ENCODE peak calls at places on chromosomes 4 and X, in four cellular contexts. One of them, this sample, is unnamed.

GRCh38 chr4:183186803-183187202 is 87.7 kb downstream of the WWC2 start:
- DNase-seq in mammary epithelial cell: no peak
- DNase-seq in stomach: no peak
- DNase-seq in GM06990: no peak
- DNase-seq in this sample: no peak

GRCh38 chr4:87038837-87039715 is 104.3 kb downstream of the AFF1 start:
- DNase-seq in mammary epithelial cell: peak; percentile 89
- DNase-seq in stomach: peak; percentile 32
- DNase-seq in GM06990: peak; percentile 23
- DNase-seq in this sample: peak; percentile 83

GRCh38 chr4:107780665-107781064 is 44.1 kb upstream of the SGMS2 start:
- DNase-seq in mammary epithelial cell: peak; percentile 10
- DNase-seq in stomach: no peak
- DNase-seq in GM06990: no peak
- DNase-seq in this sample: no peak

GRCh38 chrX:135411893-135412292 is 9.9 kb upstream of the SMIM10L2A start:
- DNase-seq in mammary epithelial cell: peak; percentile 44
- DNase-seq in stomach: no peak
- DNase-seq in GM06990: no peak
- DNase-seq in this sample: peak; percentile 20

GRCh38 chr4:138053601-138054322 is 188.4 kb downstream of the SLC7A11 start:
- DNase-seq in mammary epithelial cell: peak; percentile 85
- DNase-seq in stomach: no peak
- DNase-seq in GM06990: no peak
- DNase-seq in this sample: peak; percentile 88

GRCh38 chr4:39521253-39521908 is 5.9 kb downstream of the UGDH start:
- DNase-seq in mammary epithelial cell: no peak
- DNase-seq in stomach: no peak
- DNase-seq in GM06990: no peak
- DNase-seq in this sample: no peak

GRCh38 chrX:69503228-69503834 is 795 bp upstream of the NALF2 start:
- DNase-seq in mammary epithelial cell: no peak
- DNase-seq in stomach: no peak
- DNase-seq in GM06990: no peak
- DNase-seq in this sample: no peak

GRCh38 chr4:78059524-78059889 is 2.4 kb downstream of the FRAS1 start:
- DNase-seq in mammary epithelial cell: peak; percentile 68
- DNase-seq in stomach: peak; percentile 54
- DNase-seq in GM06990: no peak
- DNase-seq in this sample: peak; percentile 92

GRCh38 chr4:59612235-59612634 is 1587.9 kb upstream of the ADGRL3 start:
- DNase-seq in mammary epithelial cell: peak; percentile 58
- DNase-seq in stomach: no peak
- DNase-seq in GM06990: no peak
- DNase-seq in this sample: peak; percentile 87

GRCh38 chr4:118869808-118870342 is 18.8 kb upstream of the SYNPO2 start:
- DNase-seq in mammary epithelial cell: peak; percentile 64
- DNase-seq in stomach: no peak
- DNase-seq in GM06990: no peak
- DNase-seq in this sample: no peak

GRCh38 chr4:165384186-165384585 is 5.4 kb downstream of the CPE start:
- DNase-seq in mammary epithelial cell: no peak
- DNase-seq in stomach: no peak
- DNase-seq in GM06990: no peak
- DNase-seq in this sample: no peak

GRCh38 chrX:19747672-19748610 is 139.5 kb downstream of the SH3KBP1 start:
- DNase-seq in mammary epithelial cell: no peak
- DNase-seq in stomach: no peak
- DNase-seq in GM06990: peak; percentile 75
- DNase-seq in this sample: no peak

GRCh38 chr4:17613761-17614415 is 553 bp upstream of the MED28 start:
- DNase-seq in mammary epithelial cell: peak; percentile 70
- DNase-seq in stomach: no peak
- DNase-seq in GM06990: peak; percentile 32
- DNase-seq in this sample: peak; percentile 2

GRCh38 chrX:53312946-53313745 is 31.8 kb upstream of the IQSEC2 start:
- DNase-seq in mammary epithelial cell: peak; percentile 44
- DNase-seq in stomach: peak; percentile 78
- DNase-seq in GM06990: no peak
- DNase-seq in this sample: peak; percentile 73

GRCh38 chr4:105058177-105058812 is 88.4 kb upstream of the TET2 start:
- DNase-seq in mammary epithelial cell: peak; percentile 87
- DNase-seq in stomach: no peak
- DNase-seq in GM06990: peak; percentile 64
- DNase-seq in this sample: peak; percentile 56

GRCh38 chr4:112145326-112145819 is at the start of gene FAM241A:
- DNase-seq in mammary epithelial cell: peak; percentile 79
- DNase-seq in stomach: peak; percentile 89
- DNase-seq in GM06990: peak; percentile 88
- DNase-seq in this sample: peak; percentile 83

GRCh38 chr4:170025523-170026252 is 507 bp downstream of the MFAP3L start:
- DNase-seq in mammary epithelial cell: no peak
- DNase-seq in stomach: no peak
- DNase-seq in GM06990: no peak
- DNase-seq in this sample: no peak

GRCh38 chr4:170027181-170027829 is 1.1 kb upstream of the MFAP3L start:
- DNase-seq in mammary epithelial cell: peak; percentile 96
- DNase-seq in stomach: peak; percentile 93
- DNase-seq in GM06990: peak; percentile 87
- DNase-seq in this sample: peak; percentile 96

GRCh38 chr4:170022211-170022610 is 4.0 kb downstream of the MFAP3L start:
- DNase-seq in mammary epithelial cell: no peak
- DNase-seq in stomach: no peak
- DNase-seq in GM06990: no peak
- DNase-seq in this sample: no peak

GRCh38 chr4:170030121-170030520 is 3.9 kb upstream of the MFAP3L start:
- DNase-seq in mammary epithelial cell: peak; percentile 42
- DNase-seq in stomach: no peak
- DNase-seq in GM06990: no peak
- DNase-seq in this sample: no peak

GRCh38 chr4:170026253-170026991 is at the start of gene MFAP3L:
- DNase-seq in mammary epithelial cell: peak; percentile 89
- DNase-seq in stomach: peak; percentile 92
- DNase-seq in GM06990: peak; percentile 83
- DNase-seq in this sample: peak; percentile 86
- TF ChIP-seq CTCF in mammary epithelial cell: no peak
- TF ChIP-seq CTCF in stomach: no peak
- TF ChIP-seq CTCF in GM06990: no peak
- TF ChIP-seq CTCF in this sample: no peak

GRCh38 chr4:153019906-153020305 is 83.8 kb downstream of the FHDC1 start:
- DNase-seq in mammary epithelial cell: no peak
- DNase-seq in stomach: no peak
- DNase-seq in GM06990: no peak
- DNase-seq in this sample: no peak
- TF ChIP-seq CTCF in mammary epithelial cell: no peak
- TF ChIP-seq CTCF in stomach: no peak
- TF ChIP-seq CTCF in GM06990: no peak
- TF ChIP-seq CTCF in this sample: no peak

GRCh38 chrX:140572724-140573123 is 67.9 kb upstream of the SOX3 start:
- DNase-seq in mammary epithelial cell: peak; percentile 14
- DNase-seq in stomach: peak; percentile 49
- DNase-seq in GM06990: no peak
- DNase-seq in this sample: peak; percentile 68
- TF ChIP-seq CTCF in mammary epithelial cell: peak; percentile 72
- TF ChIP-seq CTCF in stomach: peak; percentile 20
- TF ChIP-seq CTCF in GM06990: peak; percentile 85
- TF ChIP-seq CTCF in this sample: peak; percentile 61

DNA sequence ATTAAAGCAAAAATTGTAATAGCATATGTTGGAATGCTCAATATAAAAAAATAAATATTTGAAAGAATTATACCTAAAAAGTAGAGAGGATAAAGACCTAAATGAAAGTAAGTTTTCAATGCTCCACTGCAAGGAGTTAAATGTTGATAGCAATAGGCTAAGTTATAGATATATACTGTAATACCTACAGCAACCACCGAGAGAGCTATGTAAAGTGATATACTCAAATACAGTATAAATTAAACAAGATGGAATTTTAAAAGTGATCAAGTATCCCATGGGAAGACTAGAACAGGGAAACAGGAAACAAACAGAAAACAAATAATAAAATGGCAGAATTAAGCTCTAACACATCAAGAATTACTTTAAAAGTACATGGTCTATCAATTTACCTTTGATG is 73.9 kb downstream of the CASP3 start:
- DNase-seq in mammary epithelial cell: no peak
- DNase-seq in stomach: no peak
- DNase-seq in GM06990: no peak
- DNase-seq in this sample: no peak
- TF ChIP-seq CTCF in mammary epithelial cell: no peak
- TF ChIP-seq CTCF in stomach: no peak
- TF ChIP-seq CTCF in GM06990: no peak
- TF ChIP-seq CTCF in this sample: no peak

GRCh38 chrX:77453190-77453589 is 6.0 kb downstream of the FGF16 start:
- DNase-seq in mammary epithelial cell: no peak
- DNase-seq in stomach: no peak
- DNase-seq in GM06990: no peak
- DNase-seq in this sample: no peak
- TF ChIP-seq CTCF in mammary epithelial cell: no peak
- TF ChIP-seq CTCF in stomach: no peak
- TF ChIP-seq CTCF in GM06990: no peak
- TF ChIP-seq CTCF in this sample: no peak

GRCh38 chr4:121946644-121947043 is 5.2 kb downstream of the TRPC3 start:
- DNase-seq in mammary epithelial cell: no peak
- DNase-seq in stomach: no peak
- DNase-seq in GM06990: no peak
- DNase-seq in this sample: no peak

GRCh38 chr4:121938282-121939092 is 13.4 kb downstream of the TRPC3 start:
- DNase-seq in mammary epithelial cell: no peak
- DNase-seq in stomach: no peak
- DNase-seq in GM06990: no peak
- DNase-seq in this sample: peak; percentile 26

GRCh38 chr4:121939690-121940089 is 12.2 kb downstream of the TRPC3 start:
- DNase-seq in mammary epithelial cell: no peak
- DNase-seq in stomach: no peak
- DNase-seq in GM06990: no peak
- DNase-seq in this sample: no peak

DNA sequence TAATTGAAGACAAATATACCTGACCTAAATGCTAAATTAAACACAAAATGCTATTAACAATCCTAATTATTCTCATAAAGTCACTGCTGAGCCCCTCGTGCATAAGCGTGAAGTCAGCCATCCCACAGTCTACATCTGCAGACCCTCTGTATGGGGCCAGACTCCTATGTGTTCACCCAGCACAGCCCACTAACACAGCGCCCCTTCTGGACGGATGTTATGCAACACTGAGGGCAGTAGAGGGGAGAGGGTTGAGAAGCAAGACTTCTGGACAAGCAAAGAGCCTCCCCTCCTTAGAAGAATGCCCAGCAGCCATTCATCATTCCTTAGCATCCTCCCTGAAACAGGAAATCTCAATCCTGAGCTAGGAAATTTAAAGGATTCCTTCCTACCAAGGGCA is 7.9 kb downstream of the TRPC3 start:
- DNase-seq in mammary epithelial cell: no peak
- DNase-seq in stomach: no peak
- DNase-seq in GM06990: no peak
- DNase-seq in this sample: no peak
- TF ChIP-seq CTCF in mammary epithelial cell: no peak
- TF ChIP-seq CTCF in stomach: no peak
- TF ChIP-seq CTCF in GM06990: peak; percentile 73
- TF ChIP-seq CTCF in this sample: peak; percentile 14